ENCODE peak calls at places on chromosomes 3 and 15, in nine cellular contexts. R, Q, I, L, J, F, A, X and U are unnamed samples. For H3K4me1, the result is how much of the 10 kb centered on the place peaks cover.

GRCh38 chr3:172856766-172857742 is 106.5 kb downstream of the ECT2 start:
- DNase-seq in R (no peak), Q (no peak), I (no peak), L (no peak), J (no peak), F (peak), A (no peak), X (peak), U (no peak)

GRCh38 chr15:65906396-65906795 is 37.1 kb downstream of the RAB11A start:
- DNase-seq in R (no peak), Q (no peak), I (no peak), L (no peak), J (peak), F (no peak), A (no peak), X (no peak), U (no peak)

GRCh38 chr15:52146776-52147175 is 34.2 kb upstream of the BCL2L10 start:
- DNase-seq in R (no peak), Q (no peak), I (no peak), L (no peak), J (no peak), F (no peak), A (no peak), X (no peak), U (no peak)

GRCh38 chr15:56718560-56718959 is 14.7 kb downstream of the ZNF280D start:
- DNase-seq in R (no peak), Q (no peak), I (no peak), L (no peak), J (no peak), F (no peak), A (no peak), X (no peak), U (no peak)

GRCh38 chr3:46991406-46992165 is 12.1 kb downstream of the NBEAL2 start:
- DNase-seq in R (no peak), Q (no peak), I (no peak), L (no peak), J (no peak), F (no peak), A (no peak), X (no peak), U (no peak)

GRCh38 chr15:68801572-68802148 is 19.0 kb downstream of the ANP32A start:
- DNase-seq in R (no peak), Q (no peak), I (no peak), L (no peak), J (no peak), F (no peak), A (no peak), X (no peak), U (no peak)

GRCh38 chr15:23038741-23039150 is 623 bp downstream of the TUBGCP5 start:
- DNase-seq in R (no peak), Q (no peak), I (no peak), L (no peak), J (no peak), F (no peak), A (no peak), X (no peak), U (no peak)

GRCh38 chr3:188578579-188579363 is 424.8 kb downstream of the LPP start:
- DNase-seq in R (peak), Q (no peak), I (no peak), L (no peak), J (no peak), F (peak), A (no peak), X (peak), U (no peak)

GRCh38 chr3:65573548-65574116 is 465.1 kb downstream of the MAGI1 start:
- DNase-seq in R (no peak), Q (no peak), I (no peak), L (no peak), J (no peak), F (no peak), A (no peak), X (no peak), U (no peak)

GRCh38 chr3:123781571-123782275 is 102.4 kb downstream of the MYLK start:
- DNase-seq in R (no peak), Q (no peak), I (no peak), L (no peak), J (no peak), F (no peak), A (no peak), X (no peak), U (no peak)

GRCh38 chr3:110928016-110928662 is 143.5 kb upstream of the NECTIN3 start:
- DNase-seq in R (no peak), Q (no peak), I (no peak), L (no peak), J (no peak), F (no peak), A (no peak), X (no peak), U (no peak)

GRCh38 chr3:16533928-16534913 is 20.7 kb upstream of the RFTN1 start:
- DNase-seq in R (no peak), Q (no peak), I (no peak), L (no peak), J (no peak), F (peak), A (no peak), X (no peak), U (no peak)

GRCh38 chr15:74396445-74397238 is 29.2 kb upstream of the CYP11A1 start:
- DNase-seq in R (no peak), Q (no peak), I (no peak), L (peak), J (no peak), F (peak), A (no peak), X (no peak), U (no peak)

GRCh38 chr3:145767909-145768308 is 393.1 kb downstream of the PLOD2 start:
- DNase-seq in R (no peak), Q (no peak), I (peak), L (no peak), J (no peak), F (no peak), A (no peak), X (no peak), U (no peak)

GRCh38 chr3:32818431-32819085 is 761 bp downstream of the TRIM71 start:
- DNase-seq in R (no peak), Q (no peak), I (no peak), L (no peak), J (no peak), F (peak), A (no peak), X (no peak), U (no peak)

GRCh38 chr3:112084980-112085697 is 1.1 kb upstream of the C3orf52 start:
- DNase-seq in R (no peak), Q (no peak), I (no peak), L (no peak), J (no peak), F (peak), A (peak), X (no peak), U (no peak)

GRCh38 chr15:90829942-90830440 is 38.4 kb upstream of the FURIN start:
- DNase-seq in R (no peak), Q (no peak), I (no peak), L (peak), J (no peak), F (no peak), A (no peak), X (no peak), U (no peak)

GRCh38 chr3:156388469-156389150 is 166.3 kb downstream of the SSR3 start:
- DNase-seq in R (no peak), Q (no peak), I (peak), L (no peak), J (no peak), F (no peak), A (no peak), X (peak), U (no peak)

GRCh38 chr15:81176291-81176893 is 20.3 kb upstream of the IL16 start:
- DNase-seq in R (no peak), Q (no peak), I (no peak), L (no peak), J (no peak), F (no peak), A (peak), X (peak), U (no peak)

GRCh38 chr3:95097493-95097892 is 1034.6 kb downstream of the NSUN3 start:
- DNase-seq in R (no peak), Q (no peak), I (no peak), L (no peak), J (no peak), F (peak), A (no peak), X (no peak), U (no peak)

GRCh38 chr15:38174691-38175090 is 77.9 kb upstream of the SPRED1 start:
- DNase-seq in R (no peak), Q (no peak), I (no peak), L (no peak), J (no peak), F (no peak), A (no peak), X (no peak), U (no peak)

DNA sequence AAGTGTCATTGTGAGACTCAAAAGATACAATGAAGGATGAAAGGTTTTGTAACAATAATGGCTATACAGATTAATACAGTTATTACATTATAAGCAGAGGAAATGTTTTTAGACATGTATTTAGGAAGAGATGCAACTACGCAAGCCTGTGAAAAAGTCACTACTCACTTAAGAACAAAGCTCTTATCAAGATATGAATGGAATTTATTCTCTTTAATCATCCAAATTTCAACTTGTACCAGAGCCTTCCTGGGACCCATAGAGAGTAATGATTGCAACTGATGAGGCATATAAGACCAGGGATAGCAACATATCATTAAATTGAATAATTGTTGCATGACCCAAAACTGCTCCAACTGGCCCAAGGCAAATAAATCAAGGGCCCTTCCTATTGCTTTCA is 43.1 kb downstream of the P3H2 start:
- DNase-seq in R (no peak), Q (no peak), I (no peak), L (no peak), J (no peak), F (no peak), A (no peak), X (no peak), U (no peak)
- H3K27ac ChIP-seq in R (no peak), Q (no peak), I (no peak), L (no peak), J (no peak), F (no peak), A (no peak), X (no peak), U (no peak)

GRCh38 chr3:149581681-149582349 is 76.0 kb downstream of the WWTR1 start:
- DNase-seq in R (no peak), Q (no peak), I (peak), L (no peak), J (no peak), F (peak), A (no peak), X (no peak), U (no peak)
- H3K4me3 ChIP-seq in R (no peak), Q (no peak), I (peak), L (no peak), J (no peak), F (no peak), A (no peak), X (no peak), U (no peak)

DNA sequence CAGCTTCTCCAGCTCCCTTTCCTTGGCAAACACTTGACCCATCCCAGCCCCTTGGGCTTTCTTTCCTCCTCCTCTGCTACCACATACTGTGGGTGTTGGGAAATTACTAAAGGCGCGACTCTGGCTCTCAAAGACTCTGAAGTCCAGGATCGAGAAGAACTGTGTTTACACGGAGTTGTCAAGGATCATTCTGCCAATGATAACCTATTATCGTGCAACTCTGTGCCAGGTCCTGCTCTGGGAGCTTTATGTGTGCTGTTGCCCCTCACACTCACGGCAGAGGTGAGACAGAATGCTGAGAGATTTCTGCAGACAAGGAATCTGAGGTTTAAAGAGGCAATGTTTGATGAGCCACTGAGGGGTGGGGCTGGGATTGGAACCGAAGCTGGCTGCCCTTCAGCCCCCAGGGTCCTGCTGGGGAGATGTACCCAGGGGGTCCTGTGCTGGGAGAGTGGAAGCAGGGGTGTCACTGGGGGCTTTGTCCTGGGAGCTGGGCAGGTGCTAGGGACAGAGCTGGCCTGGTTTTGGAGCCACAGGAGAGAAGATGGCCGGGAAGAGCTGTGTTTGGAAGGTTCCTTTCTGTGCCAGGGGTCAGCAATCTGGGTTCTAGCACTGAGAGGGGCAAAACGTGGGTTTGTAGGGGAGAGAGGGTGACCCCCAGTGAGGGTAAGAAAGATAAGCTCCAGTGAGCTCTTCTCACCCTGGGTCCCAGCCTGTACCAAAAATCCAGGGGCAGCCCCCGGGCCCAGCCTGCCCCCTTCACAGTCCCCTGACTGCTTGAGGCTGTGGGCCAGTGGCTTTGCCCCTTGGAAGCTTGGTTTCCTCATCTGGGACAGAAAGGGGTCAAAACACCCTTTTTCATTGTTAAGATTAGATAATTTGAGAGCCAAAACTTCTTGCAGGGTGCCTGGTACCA is 69.4 kb downstream of the SMAD3 start:
- DNase-seq in R (no peak), Q (no peak), I (no peak), L (no peak), J (no peak), F (no peak), A (peak), X (no peak), U (no peak)
- H3K4me1 ChIP-seq in R (under half), Q (under half), I (under half), L (half or more), J (under half), F (half or more), A (under half), X (half or more), U (half or more)

DNA sequence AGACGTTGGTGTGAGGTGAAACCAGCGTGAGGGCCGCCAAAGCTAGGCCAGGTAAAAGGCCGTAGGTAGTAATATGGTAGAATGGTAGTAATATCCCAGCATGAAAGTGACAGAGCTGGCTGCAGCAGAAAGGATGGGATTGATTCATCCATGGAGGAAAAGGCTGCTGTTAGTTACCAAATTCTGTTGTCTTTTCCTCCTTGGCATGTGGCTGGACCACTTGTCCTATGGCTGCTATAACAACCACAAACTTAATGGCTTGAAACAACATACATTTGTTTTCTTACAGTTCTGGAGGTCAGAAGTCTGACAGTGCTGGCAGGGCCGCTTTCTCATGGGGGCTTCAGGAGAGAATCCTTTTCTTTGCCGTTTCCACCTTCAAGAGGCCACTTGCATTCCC is 47.8 kb upstream of the CHST2 start:
- DNase-seq in R (no peak), Q (no peak), I (no peak), L (no peak), J (no peak), F (no peak), A (no peak), X (no peak), U (no peak)
- H3K27ac ChIP-seq in R (no peak), Q (no peak), I (no peak), L (no peak), J (no peak), F (no peak), A (no peak), X (no peak), U (no peak)

DNA sequence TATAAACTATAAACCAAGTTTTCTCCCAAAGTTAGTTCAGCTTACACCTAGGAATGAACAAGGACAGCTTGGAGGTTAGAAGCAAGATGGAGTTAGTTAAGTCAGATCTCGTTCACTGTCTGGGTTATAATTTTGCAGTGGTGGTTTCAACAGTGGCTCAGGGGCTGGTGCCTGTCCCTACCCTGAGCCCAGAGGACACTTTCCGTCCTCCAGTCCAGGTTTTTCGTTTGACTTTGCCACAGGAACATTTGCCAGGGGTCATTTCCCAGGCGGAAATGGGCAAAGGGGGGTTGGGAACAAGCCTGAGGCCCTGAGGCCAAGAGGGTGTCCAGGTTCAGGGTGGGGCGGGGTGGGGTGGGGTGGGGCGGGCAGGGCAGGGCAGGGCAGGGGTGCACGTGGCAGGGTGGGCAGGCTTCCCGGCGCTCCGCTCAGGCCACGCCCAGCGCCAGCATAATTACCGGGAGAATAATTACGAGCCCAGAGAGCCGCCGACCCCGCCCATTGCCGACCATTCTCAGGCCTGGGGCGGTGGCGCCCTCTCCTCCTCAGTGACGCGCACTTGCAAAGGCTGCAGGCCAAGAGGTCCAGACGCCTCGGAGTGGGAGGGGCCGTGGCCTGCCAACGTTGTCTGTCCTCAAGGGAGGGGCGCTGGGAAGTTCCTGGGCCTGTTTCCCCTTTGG is 70.4 kb downstream of the KLF13 start:
- DNase-seq in R (peak), Q (peak), I (peak), L (no peak), J (peak), F (peak), A (peak), X (peak), U (no peak)
- H3K4me3 ChIP-seq in R (peak), Q (peak), I (no peak), L (no peak), J (no peak), F (peak), A (no peak), X (peak), U (no peak)

GRCh38 chr15:93076217-93076616 is 12.8 kb downstream of the RGMA start:
- DNase-seq in R (no peak), Q (no peak), I (no peak), L (no peak), J (no peak), F (no peak), A (no peak), X (no peak), U (no peak)
- H3K4me1 ChIP-seq in R (under half), Q (under half), I (under half), L (under half), J (under half), F (under half), A (under half), X (under half), U (under half)

DNA sequence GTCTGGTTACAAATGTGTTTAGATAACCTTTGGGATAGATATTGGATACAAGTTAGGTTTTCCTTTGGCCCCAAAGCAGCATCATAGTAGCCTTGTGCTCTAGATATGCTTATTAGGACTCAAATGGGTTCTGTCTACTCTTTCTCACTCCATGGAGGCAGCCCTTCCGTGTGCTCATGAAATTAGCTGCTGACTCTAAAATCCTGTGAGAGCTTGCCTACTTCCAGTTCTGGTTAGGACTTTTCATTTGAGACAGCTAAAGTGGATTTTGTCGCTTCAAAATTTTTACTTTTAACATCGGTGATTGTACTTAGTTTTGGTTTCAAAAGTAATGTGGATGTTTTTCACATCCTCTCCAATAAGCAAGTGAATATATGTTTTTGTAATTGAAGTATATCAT is 1.6 kb downstream of the CDV3 start:
- DNase-seq in R (no peak), Q (no peak), I (no peak), L (no peak), J (no peak), F (no peak), A (no peak), X (no peak), U (no peak)
- H3K27ac ChIP-seq in R (peak), Q (no peak), I (peak), L (peak), J (no peak), F (peak), A (peak), X (peak), U (peak)

GRCh38 chr3:204102-204501 is 7.5 kb downstream of the CHL1 start:
- DNase-seq in R (no peak), Q (no peak), I (no peak), L (no peak), J (no peak), F (no peak), A (no peak), X (no peak), U (no peak)

GRCh38 chr3:197154-197855 is 742 bp downstream of the CHL1 start:
- DNase-seq in R (no peak), Q (peak), I (no peak), L (no peak), J (peak), F (peak), A (peak), X (no peak), U (no peak)

GRCh38 chr3:197891-198491 is 1.4 kb downstream of the CHL1 start:
- DNase-seq in R (no peak), Q (peak), I (peak), L (no peak), J (peak), F (peak), A (no peak), X (no peak), U (no peak)

GRCh38 chr3:199815-200214 is 3.3 kb downstream of the CHL1 start:
- DNase-seq in R (no peak), Q (no peak), I (no peak), L (no peak), J (no peak), F (no peak), A (no peak), X (no peak), U (no peak)

GRCh38 chr3:200747-201146 is 4.2 kb downstream of the CHL1 start:
- DNase-seq in R (no peak), Q (no peak), I (no peak), L (no peak), J (no peak), F (no peak), A (no peak), X (no peak), U (no peak)
- H3K4me3 ChIP-seq in R (no peak), Q (no peak), I (no peak), L (no peak), J (no peak), F (no peak), A (no peak), X (no peak), U (no peak)

DNA sequence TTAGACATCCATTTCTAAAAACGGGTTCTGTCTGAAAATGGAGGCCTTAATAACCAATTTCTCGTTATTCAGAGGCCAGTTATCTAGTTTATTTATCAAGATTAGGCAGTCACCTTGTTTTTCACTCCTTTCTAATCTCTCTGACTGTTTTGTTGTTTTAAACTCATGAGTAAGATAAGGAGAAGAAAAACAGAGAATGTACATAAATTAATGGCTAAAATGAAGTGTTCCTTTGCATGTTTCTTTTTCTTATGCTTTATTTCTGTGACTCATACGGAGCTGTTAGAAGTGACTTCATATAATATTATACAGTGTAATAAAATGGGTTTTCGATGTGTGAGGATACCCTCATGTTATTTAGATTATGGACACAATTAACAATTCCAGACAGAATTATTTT is 22.0 kb downstream of the NEO1 start:
- DNase-seq in R (no peak), Q (no peak), I (no peak), L (no peak), J (no peak), F (no peak), A (no peak), X (no peak), U (no peak)
- H3K4me1 ChIP-seq in R (under half), Q (under half), I (under half), L (under half), J (under half), F (under half), A (under half), X (under half), U (under half)